ENCODE peak calls at places on chromosomes 5 and 9, in five cellular contexts. X, J, F, E and Z are unnamed samples. For H3K4me1 and H3K36me3, the result is how much of the 10 kb centered on the place peaks cover.

GRCh38 chr5:50300878-50301277 is 140.2 kb downstream of the EMB start:
- DNase-seq in X (no peak), F (no peak), J (no peak), E (no peak), Z (no peak)

GRCh38 chr5:120545951-120546350 is 81.9 kb downstream of the PRR16 start:
- DNase-seq in E (no peak), F (no peak), J (no peak), X (no peak), Z (no peak)

GRCh38 chr5:37197340-37198050 is 51.7 kb downstream of the CPLANE1 start:
- DNase-seq in E (no peak), J (peak), X (no peak), F (no peak), Z (no peak)

GRCh38 chr5:95591490-95591901 is 28.4 kb upstream of the GPR150 start:
- DNase-seq in X (no peak), J (peak), E (no peak), F (no peak), Z (no peak)

GRCh38 chr5:50922942-50923767 is 256.7 kb downstream of the PARP8 start:
- DNase-seq in J (peak), E (no peak), F (no peak), X (no peak), Z (no peak)

GRCh38 chr9:35935755-35936509 is 22.0 kb downstream of the OR2S2 start:
- DNase-seq in F (no peak), J (peak), X (no peak), E (no peak), Z (no peak)

GRCh38 chr9:91422832-91423711 is 560 bp downstream of the NFIL3 start:
- DNase-seq in J (peak), E (no peak), X (peak), F (peak), Z (no peak)

GRCh38 chr5:175820230-175820629 is 51.1 kb upstream of the CPLX2 start:
- DNase-seq in J (no peak), E (no peak), X (no peak), F (no peak), Z (no peak)

GRCh38 chr5:61467766-61468482 is 135.9 kb downstream of the ZSWIM6 start:
- DNase-seq in F (peak), J (peak), E (no peak), X (no peak), Z (no peak)

GRCh38 chr9:136013116-136013515 is 51.9 kb upstream of the UBAC1 start:
- DNase-seq in X (no peak), J (no peak), E (no peak), F (no peak), Z (no peak)

DNA sequence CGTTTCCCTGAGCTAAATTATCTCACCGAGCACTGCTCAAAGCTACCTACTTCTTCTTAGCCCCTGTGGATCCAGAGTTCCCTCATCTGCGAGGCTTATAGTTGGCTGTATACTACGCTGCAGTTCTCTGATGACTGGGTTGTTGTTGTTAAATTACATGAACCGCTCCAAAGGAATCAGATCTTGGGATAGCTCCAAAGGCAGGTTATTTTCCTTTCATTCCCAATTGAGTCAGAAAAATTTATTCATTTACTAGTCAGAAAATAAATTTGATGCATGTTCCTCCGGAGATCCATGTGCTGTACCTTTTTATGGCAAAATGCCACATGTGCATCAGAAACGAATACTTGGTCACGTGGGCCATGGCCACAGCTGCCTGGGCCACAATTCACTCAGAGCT is 304.0 kb downstream of the NR2F1-AS1 start:
- DNase-seq in E (no peak), J (no peak), F (no peak), X (no peak), Z (no peak)
- H3K27ac ChIP-seq in E (no peak), J (no peak), F (no peak), X (no peak), Z (no peak)

DNA sequence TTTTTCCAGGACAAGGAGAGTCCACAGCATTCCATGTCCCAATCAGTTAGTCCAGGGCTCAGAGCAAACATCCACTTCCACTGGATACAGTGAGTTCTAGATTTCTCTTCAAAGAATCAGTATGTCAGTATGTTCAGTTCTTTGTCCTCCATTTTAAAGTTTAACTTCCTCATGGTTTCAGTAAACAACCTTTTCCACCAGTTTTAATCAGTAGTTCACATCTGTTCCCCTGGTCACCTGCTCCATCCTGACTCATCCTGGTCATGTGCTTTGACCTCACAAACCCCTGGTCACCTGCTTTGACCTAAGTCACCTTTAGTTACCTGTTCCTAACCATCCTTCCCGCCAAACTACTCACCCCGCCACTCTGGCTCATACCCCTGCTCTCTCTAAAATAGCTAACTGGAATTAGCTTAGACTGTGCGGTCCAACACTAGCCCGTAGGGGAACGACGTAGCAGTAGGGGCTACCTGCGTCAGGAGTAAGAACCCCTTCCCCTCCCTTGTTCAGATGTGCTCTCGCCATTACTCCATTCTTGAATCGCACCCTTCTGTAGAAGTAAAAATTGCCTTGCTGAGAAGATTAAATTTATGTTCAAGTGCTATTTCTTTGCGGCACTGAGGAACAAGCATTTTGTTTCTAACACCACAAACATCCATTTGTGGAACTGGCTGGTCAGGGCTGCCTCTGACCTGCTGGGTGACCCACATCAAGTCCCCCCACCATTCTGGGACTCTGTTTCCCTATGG is 5.5 kb downstream of the ENG start:
- DNase-seq in F (no peak), X (no peak), E (no peak), J (no peak), Z (no peak)
- H3K4me1 ChIP-seq in F (under half), X (under half), E (under half), J (under half), Z (under half)

GRCh38 chr9:130219661-130220081 is 45.9 kb upstream of the HMCN2 start:
- DNase-seq in X (no peak), E (no peak), J (no peak), F (no peak), Z (no peak)

GRCh38 chr9:130217838-130218237 is 45.6 kb downstream of the NCS1 start:
- DNase-seq in F (no peak), X (no peak), J (no peak), E (no peak), Z (no peak)

GRCh38 chr9:130222833-130223232 is 42.7 kb upstream of the HMCN2 start:
- DNase-seq in X (no peak), F (no peak), E (no peak), J (no peak), Z (no peak)

GRCh38 chr9:130225071-130225470 is 40.5 kb upstream of the HMCN2 start:
- DNase-seq in F (no peak), X (no peak), E (no peak), J (no peak), Z (no peak)

GRCh38 chr9:130220351-130220750 is 45.2 kb upstream of the HMCN2 start:
- DNase-seq in J (peak), X (no peak), E (no peak), F (no peak), Z (no peak)
- H3K36me3 ChIP-seq in J (under half), X (under half), E (half or more), F (under half), Z (under half)

DNA sequence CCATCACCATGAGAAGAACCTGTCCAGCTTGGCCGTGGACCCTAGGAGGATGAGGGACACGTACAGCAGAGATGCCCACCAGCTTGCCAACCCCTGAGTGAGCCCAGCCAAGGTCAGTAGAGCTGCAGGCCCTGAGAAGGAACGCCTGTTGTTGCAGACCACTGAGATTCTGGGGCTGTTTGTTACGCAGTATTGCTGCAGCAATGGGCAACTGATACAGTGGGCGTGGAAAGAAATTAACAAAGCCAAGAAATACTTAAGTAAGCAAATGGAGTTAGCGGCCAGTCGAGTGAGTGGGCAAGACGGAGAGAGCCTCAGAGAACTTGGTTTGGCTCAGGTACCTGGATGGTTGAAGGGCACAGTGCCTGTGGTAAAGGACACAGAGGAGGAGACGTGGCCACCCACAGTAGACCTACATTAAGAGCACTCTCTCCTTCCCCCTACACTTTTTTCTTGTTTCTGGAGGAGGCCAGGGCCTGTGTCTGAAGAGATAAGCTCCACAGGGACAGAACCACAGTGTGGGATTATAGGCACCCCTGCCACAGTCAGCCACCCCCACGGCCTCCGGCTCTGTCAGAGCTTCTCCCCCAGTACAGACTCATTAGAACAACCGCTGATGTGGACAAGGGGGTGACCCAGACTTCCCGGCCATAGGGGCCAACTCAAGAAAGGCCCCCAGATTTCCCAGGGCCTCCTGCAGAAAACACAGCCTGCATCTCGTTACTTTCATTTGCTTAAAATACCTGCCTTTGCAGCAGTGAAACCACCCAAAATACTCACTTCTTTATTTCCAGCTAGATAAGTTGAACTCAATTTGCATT is 40.1 kb upstream of the GRHPR start:
- DNase-seq in X (no peak), J (no peak), E (no peak), F (no peak), Z (no peak)
- H3K27ac ChIP-seq in X (no peak), J (no peak), E (no peak), F (no peak), Z (no peak)

GRCh38 chr9:121739971-121740370 is 88.5 kb downstream of the DAB2IP start:
- DNase-seq in F (no peak), E (no peak), J (no peak), X (no peak), Z (no peak)
- H3K4me1 ChIP-seq in F (under half), E (half or more), J (half or more), X (under half), Z (under half)

GRCh38 chr5:19538607-19539006 is 449.4 kb downstream of the CDH18 start:
- DNase-seq in F (no peak), J (no peak), X (no peak), E (no peak), Z (no peak)

GRCh38 chr5:19531374-19531952 is 456.5 kb downstream of the CDH18 start:
- DNase-seq in F (no peak), E (no peak), X (no peak), J (no peak), Z (no peak)

DNA sequence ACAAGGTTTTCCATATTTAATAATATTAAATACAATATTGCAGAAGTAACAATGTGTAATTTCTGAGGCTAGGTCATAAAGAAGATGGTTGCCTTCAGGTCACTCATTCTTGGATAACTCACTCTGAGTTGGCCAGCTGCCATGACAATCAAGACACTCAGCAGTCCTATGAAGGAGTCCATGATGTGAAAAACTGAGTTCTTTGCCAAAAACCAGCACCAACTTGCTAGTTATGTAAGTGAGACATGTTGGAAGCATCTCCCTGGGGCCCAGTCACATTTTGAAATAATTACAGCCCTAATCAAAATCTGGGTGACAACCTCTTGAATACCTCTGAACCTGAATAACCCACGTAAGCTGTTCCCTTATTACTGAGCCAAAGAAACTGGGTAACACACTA is 453.2 kb downstream of the CDH18 start:
- DNase-seq in X (no peak), E (no peak), F (no peak), J (no peak), Z (no peak)
- H3K36me3 ChIP-seq in X (under half), E (under half), F (under half), J (under half), Z (under half)

GRCh38 chr5:65017636-65018035 is 248.9 kb downstream of the CWC27 start:
- DNase-seq in F (no peak), J (peak), E (no peak), X (no peak), Z (no peak)
- H3K27ac ChIP-seq in F (no peak), J (peak), E (no peak), X (no peak), Z (no peak)

GRCh38 chr9:93968451-93969327 is 13.5 kb upstream of the BARX1 start:
- DNase-seq in X (peak), E (no peak), F (no peak), J (no peak), Z (no peak)

GRCh38 chr9:93967020-93967803 is 12.1 kb upstream of the BARX1 start:
- DNase-seq in J (no peak), X (peak), E (no peak), F (no peak), Z (no peak)

GRCh38 chr9:93965830-93966577 is 10.8 kb upstream of the BARX1 start:
- DNase-seq in F (no peak), J (no peak), E (no peak), X (peak), Z (no peak)

GRCh38 chr9:93964685-93965084 is 9.5 kb upstream of the BARX1 start:
- DNase-seq in X (peak), J (no peak), E (no peak), F (no peak), Z (no peak)

DNA sequence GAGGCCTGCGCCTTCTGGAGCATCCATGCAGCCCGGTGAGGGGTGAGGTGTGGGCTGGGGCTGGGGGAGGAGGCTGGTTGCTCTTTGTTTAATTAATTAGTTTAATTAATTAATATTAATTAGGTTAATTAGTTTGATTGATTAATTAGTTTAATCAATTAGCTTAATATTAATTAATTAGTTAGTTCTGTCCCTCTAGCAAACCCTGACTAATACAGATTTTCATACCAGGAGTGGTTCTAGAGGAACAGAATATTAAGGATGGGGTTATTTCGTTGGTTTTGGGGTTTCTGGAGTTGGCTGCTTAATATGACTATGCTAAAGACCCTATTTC is 14.1 kb upstream of the BARX1 start:
- DNase-seq in F (no peak), E (no peak), X (no peak), J (no peak), Z (no peak)
- H3K4me1 ChIP-seq in F (under half), E (under half), X (under half), J (under half), Z (under half)

DNA sequence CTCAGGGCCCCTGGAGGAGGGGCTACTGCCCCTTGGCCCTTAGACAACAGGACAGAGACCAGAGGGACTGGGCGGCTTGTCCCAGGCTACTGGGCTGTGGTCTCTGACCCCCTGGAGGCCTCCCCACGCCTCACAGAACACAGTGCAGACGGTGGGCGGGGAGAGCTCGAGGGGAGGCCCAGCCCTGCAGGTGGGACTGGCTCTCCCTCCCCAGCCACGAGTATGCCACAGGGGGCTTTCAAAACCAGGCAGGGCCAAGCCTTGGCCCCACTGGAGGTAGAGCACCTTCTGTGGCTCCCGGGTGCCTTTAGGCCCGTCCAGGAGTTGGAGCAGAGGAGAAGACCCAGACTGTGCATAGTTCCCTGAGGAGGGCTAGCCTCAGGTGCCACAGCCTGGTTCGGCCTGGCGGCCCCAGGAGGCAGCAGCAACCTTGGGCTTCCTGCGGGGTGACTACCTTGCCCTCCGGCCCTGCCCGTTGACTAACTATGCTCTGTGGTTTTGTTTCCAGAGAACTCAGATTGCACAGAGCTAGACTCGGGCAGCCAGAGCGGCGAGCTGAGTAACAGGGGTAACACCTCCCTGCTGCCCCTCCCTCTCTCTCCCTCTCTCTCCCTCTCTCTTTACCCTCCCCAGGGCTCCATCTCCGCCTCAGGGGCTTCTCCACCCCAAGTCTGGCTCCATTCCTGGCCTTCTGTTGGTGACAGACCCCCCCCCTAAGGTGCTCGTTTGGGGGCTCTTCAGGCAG is 15.5 kb downstream of the CARD19 start:
- DNase-seq in J (no peak), E (no peak), X (peak), F (no peak), Z (no peak)
- H3K36me3 ChIP-seq in J (under half), E (half or more), X (under half), F (under half), Z (under half)